ENCODE peak calls at places on chromosome 17, in four cellular contexts. One of them, this sample, is unnamed.

GRCh38 chr17:36935681-36936454 is 1.4 kb upstream of the LHX1 start:
- DNase-seq in memory B cell: peak
- DNase-seq in EL: no peak
- DNase-seq in NCI-H1105 treated with DMSO at 0.1 percent for 48 hours: no peak
- DNase-seq in this sample: no peak

GRCh38 chr17:7280519-7281073 is 922 bp upstream of the SLC2A4 start:
- DNase-seq in memory B cell: peak
- DNase-seq in EL: peak
- DNase-seq in NCI-H1105 treated with DMSO at 0.1 percent for 48 hours: peak
- DNase-seq in this sample: peak

GRCh38 chr17:6681671-6682070 is 30.1 kb downstream of the C17orf100 start:
- DNase-seq in memory B cell: no peak
- DNase-seq in EL: no peak
- DNase-seq in NCI-H1105 treated with DMSO at 0.1 percent for 48 hours: no peak
- DNase-seq in this sample: no peak

GRCh38 chr17:64355536-64356303 is 34.9 kb downstream of the PECAM1 start:
- DNase-seq in memory B cell: no peak
- DNase-seq in EL: peak
- DNase-seq in NCI-H1105 treated with DMSO at 0.1 percent for 48 hours: no peak
- DNase-seq in this sample: peak

GRCh38 chr17:67386965-67387551 is 10.0 kb downstream of the PITPNC1 start:
- DNase-seq in memory B cell: no peak
- DNase-seq in EL: peak
- DNase-seq in NCI-H1105 treated with DMSO at 0.1 percent for 48 hours: peak
- DNase-seq in this sample: peak

GRCh38 chr17:68200689-68201424 is 47.0 kb upstream of the AMZ2 start:
- DNase-seq in memory B cell: peak
- DNase-seq in EL: peak
- DNase-seq in NCI-H1105 treated with DMSO at 0.1 percent for 48 hours: peak
- DNase-seq in this sample: peak

GRCh38 chr17:81924557-81925532 is 2.7 kb downstream of the MAFG start:
- DNase-seq in memory B cell: no peak
- DNase-seq in EL: no peak
- DNase-seq in NCI-H1105 treated with DMSO at 0.1 percent for 48 hours: no peak
- DNase-seq in this sample: no peak

GRCh38 chr17:80025140-80025539 is 10.5 kb downstream of the TBC1D16 start:
- DNase-seq in memory B cell: no peak
- DNase-seq in EL: no peak
- DNase-seq in NCI-H1105 treated with DMSO at 0.1 percent for 48 hours: no peak
- DNase-seq in this sample: no peak

GRCh38 chr17:876272-876671 is 94.1 kb downstream of the MRM3 start:
- DNase-seq in memory B cell: no peak
- DNase-seq in EL: no peak
- DNase-seq in NCI-H1105 treated with DMSO at 0.1 percent for 48 hours: no peak
- DNase-seq in this sample: no peak

GRCh38 chr17:17170346-17170976 is 35.7 kb downstream of the PLD6 start:
- DNase-seq in memory B cell: no peak
- DNase-seq in EL: peak
- DNase-seq in NCI-H1105 treated with DMSO at 0.1 percent for 48 hours: no peak
- DNase-seq in this sample: peak

GRCh38 chr17:32529604-32530003 is 42.8 kb downstream of the CDK5R1 start:
- DNase-seq in memory B cell: no peak
- DNase-seq in EL: no peak
- DNase-seq in NCI-H1105 treated with DMSO at 0.1 percent for 48 hours: peak
- DNase-seq in this sample: no peak

GRCh38 chr17:320809-321385 is 31.7 kb downstream of the RPH3AL start:
- DNase-seq in memory B cell: no peak
- DNase-seq in EL: no peak
- DNase-seq in NCI-H1105 treated with DMSO at 0.1 percent for 48 hours: no peak
- DNase-seq in this sample: no peak

GRCh38 chr17:29253037-29253436 is 6.4 kb downstream of the CRYBA1 start:
- DNase-seq in memory B cell: no peak
- DNase-seq in EL: no peak
- DNase-seq in NCI-H1105 treated with DMSO at 0.1 percent for 48 hours: no peak
- DNase-seq in this sample: no peak

GRCh38 chr17:39903158-39903884 is 15.1 kb downstream of the GSDMB start:
- DNase-seq in memory B cell: no peak
- DNase-seq in EL: no peak
- DNase-seq in NCI-H1105 treated with DMSO at 0.1 percent for 48 hours: no peak
- DNase-seq in this sample: no peak

GRCh38 chr17:54937018-54937417 is 31.4 kb downstream of the COX11 start:
- DNase-seq in memory B cell: no peak
- DNase-seq in EL: no peak
- DNase-seq in NCI-H1105 treated with DMSO at 0.1 percent for 48 hours: no peak
- DNase-seq in this sample: no peak

GRCh38 chr17:61335845-61336655 is 63.6 kb upstream of the TBX2 start:
- DNase-seq in memory B cell: no peak
- DNase-seq in EL: no peak
- DNase-seq in NCI-H1105 treated with DMSO at 0.1 percent for 48 hours: peak
- DNase-seq in this sample: peak

GRCh38 chr17:45814622-45815606 is 29.8 kb upstream of the SPPL2C start:
- DNase-seq in memory B cell: no peak
- DNase-seq in EL: no peak
- DNase-seq in NCI-H1105 treated with DMSO at 0.1 percent for 48 hours: no peak
- DNase-seq in this sample: no peak

GRCh38 chr17:37026534-37026875 is 77.8 kb downstream of the AATF start:
- DNase-seq in memory B cell: no peak
- DNase-seq in EL: no peak
- DNase-seq in NCI-H1105 treated with DMSO at 0.1 percent for 48 hours: no peak
- DNase-seq in this sample: no peak

GRCh38 chr17:81049973-81050551 is 15.1 kb downstream of the BAIAP2 start:
- DNase-seq in memory B cell: no peak
- DNase-seq in EL: peak
- DNase-seq in NCI-H1105 treated with DMSO at 0.1 percent for 48 hours: no peak
- DNase-seq in this sample: no peak

GRCh38 chr17:68697850-68698313 is 96.7 kb upstream of the FAM20A start:
- DNase-seq in memory B cell: no peak
- DNase-seq in EL: peak
- DNase-seq in NCI-H1105 treated with DMSO at 0.1 percent for 48 hours: no peak
- DNase-seq in this sample: peak

GRCh38 chr17:66547170-66547865 is 244.9 kb downstream of the PRKCA start:
- DNase-seq in memory B cell: no peak
- DNase-seq in EL: peak
- DNase-seq in NCI-H1105 treated with DMSO at 0.1 percent for 48 hours: no peak
- DNase-seq in this sample: no peak

GRCh38 chr17:1867307-1867706 is 37.5 kb downstream of the RPA1 start:
- DNase-seq in memory B cell: no peak
- DNase-seq in EL: no peak
- DNase-seq in NCI-H1105 treated with DMSO at 0.1 percent for 48 hours: no peak
- DNase-seq in this sample: no peak

This sample was measured in IMR-90.